ENCODE peak calls at places on chromosome 7, in six cellular contexts. H is mucosa of descending colon, L is GM13976, V is AG09309, P is BJ, E is H9. U is an unnamed sample.

GRCh38 chr7:152103691-152104090 is 78.2 kb downstream of the GALNT11 start:
- DNase-seq in H (no peak), L (no peak), V (no peak), P (no peak), E (no peak), U (no peak)

GRCh38 chr7:97064972-97065587 is 40.4 kb upstream of the DLX5 start:
- DNase-seq in H (peak; percentile 37), L (peak; percentile 67), V (peak; percentile 21), P (no peak), E (no peak), U (peak; percentile 36)

GRCh38 chr7:103626776-103627175 is 180.8 kb upstream of the SLC26A5 start:
- DNase-seq in H (no peak), L (no peak), V (no peak), P (no peak), E (no peak), U (no peak)

GRCh38 chr7:24764972-24765744 is 7.9 kb upstream of the GSDME start:
- DNase-seq in H (no peak), L (no peak), V (no peak), P (no peak), E (no peak), U (no peak)

GRCh38 chr7:30074422-30075030 is 46.3 kb downstream of the PLEKHA8 start:
- DNase-seq in H (peak; percentile 21), L (no peak), V (no peak), P (no peak), E (no peak), U (no peak)

GRCh38 chr7:2000153-2000687 is 232.5 kb downstream of the MAD1L1 start:
- DNase-seq in H (no peak), L (no peak), V (no peak), P (no peak), E (no peak), U (no peak)

GRCh38 chr7:30301751-30302150 is 17.4 kb downstream of the ZNRF2 start:
- DNase-seq in H (no peak), L (no peak), V (no peak), P (no peak), E (no peak), U (no peak)

GRCh38 chr7:132275811-132276210 is 300.5 kb downstream of the PLXNA4 start:
- DNase-seq in H (peak; percentile 51), L (no peak), V (no peak), P (no peak), E (no peak), U (no peak)

GRCh38 chr7:121689749-121690148 is 183.2 kb upstream of the PTPRZ1 start:
- DNase-seq in H (no peak), L (no peak), V (no peak), P (no peak), E (no peak), U (no peak)

GRCh38 chr7:50475340-50475739 is 25.2 kb upstream of the FIGNL1 start:
- DNase-seq in H (no peak), L (no peak), V (no peak), P (no peak), E (no peak), U (no peak)

GRCh38 chr7:47912332-47912731 is 35.9 kb downstream of the PKD1L1 start:
- DNase-seq in H (no peak), L (no peak), V (no peak), P (no peak), E (no peak), U (no peak)

GRCh38 chr7:132574281-132574680 is 2.0 kb downstream of the PLXNA4 start:
- DNase-seq in H (no peak), L (no peak), V (no peak), P (no peak), E (no peak), U (no peak)

GRCh38 chr7:137655804-137656203 is 191.0 kb downstream of the DGKI start:
- DNase-seq in H (no peak), L (no peak), V (no peak), P (no peak), E (no peak), U (no peak)

DNA sequence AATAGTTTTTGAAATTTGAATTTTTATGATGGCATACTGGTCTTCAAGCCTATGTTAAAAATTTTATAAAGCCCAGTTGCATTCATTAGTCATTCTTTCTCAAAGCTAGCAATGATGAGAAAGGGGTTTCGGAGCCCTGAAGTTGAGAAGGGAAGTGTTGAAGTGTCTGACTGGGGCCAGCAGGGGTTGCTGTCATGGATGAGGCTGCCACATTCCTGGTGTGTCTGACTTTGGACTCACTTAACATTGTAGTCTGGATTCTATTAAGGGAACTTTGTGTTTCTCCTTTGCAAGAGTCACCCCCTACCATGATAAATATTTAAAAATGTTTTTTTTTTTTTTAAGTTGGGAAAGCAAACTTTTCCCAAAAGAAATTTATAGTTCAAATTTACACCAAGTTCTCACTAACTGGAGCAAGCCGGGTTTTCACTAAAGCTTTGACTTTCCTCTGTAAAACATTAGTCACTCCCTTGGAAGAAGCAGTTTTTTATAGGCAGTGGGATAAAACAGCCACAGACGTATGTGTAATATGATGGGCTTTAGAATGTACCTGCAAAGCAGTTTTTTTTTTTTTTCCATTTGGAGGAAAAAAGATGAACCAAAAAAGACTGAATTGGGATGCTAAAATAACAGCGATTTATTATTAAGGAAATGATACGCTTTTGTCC is 243.6 kb downstream of the TWIST1 start:
- DNase-seq in H (no peak), L (no peak), V (peak; percentile 33), P (peak; percentile 13), E (peak; percentile 51), U (peak; percentile 16)
- TF ChIP-seq CTCF in H (no peak), L (no peak), V (peak; percentile 73), P (peak; percentile 68), E (peak; percentile 67), U (peak; percentile 43)

GRCh38 chr7:149783386-149784250 is 10.2 kb upstream of the ZNF467 start:
- DNase-seq in H (no peak), L (no peak), V (no peak), P (no peak), E (no peak), U (no peak)
- TF ChIP-seq CTCF in H (no peak), L (no peak), V (no peak), P (no peak), E (no peak), U (no peak)

GRCh38 chr7:114930107-114930521 is 8.2 kb downstream of the MDFIC start:
- DNase-seq in H (no peak), L (no peak), V (no peak), P (no peak), E (peak; percentile 50), U (no peak)

GRCh38 chr7:114931656-114932011 is 9.7 kb downstream of the MDFIC start:
- DNase-seq in H (peak; percentile 16), L (no peak), V (no peak), P (no peak), E (no peak), U (no peak)

GRCh38 chr7:114930829-114931655 is 9.1 kb downstream of the MDFIC start:
- DNase-seq in H (no peak), L (no peak), V (no peak), P (no peak), E (no peak), U (no peak)

GRCh38 chr7:114928060-114928459 is 6.2 kb downstream of the MDFIC start:
- DNase-seq in H (no peak), L (no peak), V (no peak), P (no peak), E (no peak), U (no peak)

DNA sequence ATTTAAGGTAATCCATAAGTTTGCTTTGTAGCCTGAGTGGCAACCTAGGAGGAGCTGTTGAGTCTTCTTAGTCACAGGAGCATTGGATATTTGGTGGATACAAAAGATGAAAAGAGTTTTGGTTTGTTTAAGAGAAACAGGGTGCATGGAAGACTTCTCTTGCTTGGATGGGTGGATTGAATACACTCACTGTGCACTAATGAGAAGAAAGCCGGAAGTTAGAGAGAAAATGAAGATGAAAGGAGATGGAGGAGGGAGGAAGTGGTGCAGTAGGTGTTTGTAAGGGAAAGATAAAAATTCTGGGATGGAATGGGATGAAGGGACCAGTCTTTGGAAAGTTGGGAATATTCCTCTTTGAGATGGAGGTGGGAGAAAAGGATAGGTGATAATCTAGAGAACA is 7.7 kb downstream of the MDFIC start:
- DNase-seq in H (no peak), L (no peak), V (no peak), P (no peak), E (no peak), U (no peak)
- TF ChIP-seq CTCF in H (no peak), L (no peak), V (no peak), P (no peak), E (peak; percentile 38), U (no peak)

GRCh38 chr7:91264083-91264923 is at the start of gene FZD1:
- DNase-seq in H (peak; percentile 94), L (peak; percentile 90), V (peak; percentile 96), P (peak; percentile 87), E (peak; percentile 98), U (peak; percentile 94)
- TF ChIP-seq CTCF in H (no peak), L (no peak), V (no peak), P (no peak), E (peak; percentile 23), U (no peak)

DNA sequence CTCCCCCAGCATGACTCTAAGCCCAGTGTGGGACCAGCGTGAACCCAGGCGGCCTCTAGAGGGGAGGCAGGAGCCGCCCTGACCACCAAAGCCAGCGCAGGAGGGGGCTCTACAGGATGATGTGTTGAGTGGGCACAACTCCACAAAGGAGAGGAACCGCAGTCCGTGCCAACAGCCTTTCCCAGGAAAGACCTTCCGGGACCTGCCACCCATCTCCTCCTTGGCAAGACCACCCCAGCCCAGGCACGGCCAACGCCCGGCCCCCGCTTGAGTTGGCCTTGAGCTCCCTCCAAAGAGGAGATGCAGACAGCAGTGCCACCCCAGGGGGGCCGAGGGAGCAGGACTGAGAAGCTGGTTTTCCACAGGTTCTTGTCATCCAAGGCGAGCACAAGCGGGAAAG is 38.9 kb downstream of the PTPRN2 start:
- DNase-seq in H (no peak), L (no peak), V (no peak), P (no peak), E (no peak), U (no peak)
- TF ChIP-seq CTCF in H (no peak), L (no peak), V (no peak), P (no peak), E (no peak), U (no peak)